ENCODE peak calls at places on chromosomes 16 and 17, in six cellular contexts. One of them, this sample, is unnamed. For H3K36me3, the result is how much of the 10 kb centered on the place peaks cover.

GRCh38 chr17:13601776-13602551 is at the start of gene HS3ST3A1:
- DNase-seq in colonic mucosa: peak
- DNase-seq in BE2C: peak
- DNase-seq in cardiac muscle cell: peak
- DNase-seq in mammary epithelial cell: peak
- DNase-seq in GM23338: peak
- DNase-seq in this sample: no peak

GRCh38 chr17:67467500-67468481 is 90.7 kb downstream of the PITPNC1 start:
- DNase-seq in colonic mucosa: no peak
- DNase-seq in GM23338: no peak
- DNase-seq in mammary epithelial cell: no peak
- DNase-seq in BE2C: peak
- DNase-seq in cardiac muscle cell: no peak
- DNase-seq in this sample: no peak

GRCh38 chr17:42672038-42672437 is 4.8 kb downstream of the PLEKHH3 start:
- DNase-seq in BE2C: no peak
- DNase-seq in colonic mucosa: no peak
- DNase-seq in mammary epithelial cell: peak
- DNase-seq in GM23338: peak
- DNase-seq in cardiac muscle cell: no peak
- DNase-seq in this sample: no peak

GRCh38 chr17:39225974-39226683 is 384 bp upstream of the STAC2 start:
- DNase-seq in GM23338: peak
- DNase-seq in BE2C: peak
- DNase-seq in colonic mucosa: peak
- DNase-seq in cardiac muscle cell: peak
- DNase-seq in mammary epithelial cell: no peak
- DNase-seq in this sample: no peak

GRCh38 chr17:4509402-4509801 is 10.7 kb downstream of the SPNS2 start:
- DNase-seq in GM23338: no peak
- DNase-seq in colonic mucosa: no peak
- DNase-seq in BE2C: no peak
- DNase-seq in cardiac muscle cell: no peak
- DNase-seq in mammary epithelial cell: no peak
- DNase-seq in this sample: no peak

GRCh38 chr16:30565984-30566383 is 5.5 kb downstream of the ZNF688 start:
- DNase-seq in BE2C: no peak
- DNase-seq in colonic mucosa: no peak
- DNase-seq in cardiac muscle cell: no peak
- DNase-seq in mammary epithelial cell: no peak
- DNase-seq in GM23338: no peak
- DNase-seq in this sample: no peak

GRCh38 chr17:44197107-44197506 is 2.6 kb downstream of the ATXN7L3 start:
- DNase-seq in cardiac muscle cell: no peak
- DNase-seq in BE2C: no peak
- DNase-seq in mammary epithelial cell: no peak
- DNase-seq in GM23338: no peak
- DNase-seq in colonic mucosa: no peak
- DNase-seq in this sample: no peak

GRCh38 chr17:1793447-1793806 is 31.6 kb downstream of the SERPINF1 start:
- DNase-seq in colonic mucosa: no peak
- DNase-seq in cardiac muscle cell: no peak
- DNase-seq in mammary epithelial cell: peak
- DNase-seq in BE2C: peak
- DNase-seq in GM23338: no peak
- DNase-seq in this sample: no peak

GRCh38 chr16:22638393-22639206 is 127.9 kb downstream of the NPIPB5 start:
- DNase-seq in mammary epithelial cell: peak
- DNase-seq in GM23338: no peak
- DNase-seq in colonic mucosa: no peak
- DNase-seq in BE2C: no peak
- DNase-seq in cardiac muscle cell: no peak
- DNase-seq in this sample: no peak

GRCh38 chr17:285751-286422 is 66.7 kb downstream of the RPH3AL start:
- DNase-seq in cardiac muscle cell: no peak
- DNase-seq in mammary epithelial cell: no peak
- DNase-seq in BE2C: no peak
- DNase-seq in GM23338: peak
- DNase-seq in colonic mucosa: no peak
- DNase-seq in this sample: no peak

GRCh38 chr17:36675250-36675649 is 73.9 kb downstream of the MRM1 start:
- DNase-seq in GM23338: no peak
- DNase-seq in cardiac muscle cell: no peak
- DNase-seq in colonic mucosa: no peak
- DNase-seq in mammary epithelial cell: no peak
- DNase-seq in BE2C: no peak
- DNase-seq in this sample: no peak

GRCh38 chr17:49219987-49220386 is 9.5 kb downstream of the ABI3 start:
- DNase-seq in colonic mucosa: no peak
- DNase-seq in cardiac muscle cell: no peak
- DNase-seq in mammary epithelial cell: no peak
- DNase-seq in BE2C: no peak
- DNase-seq in GM23338: no peak
- DNase-seq in this sample: no peak

GRCh38 chr17:40432864-40433528 is 10.3 kb upstream of the IGFBP4 start:
- DNase-seq in colonic mucosa: no peak
- DNase-seq in GM23338: no peak
- DNase-seq in mammary epithelial cell: no peak
- DNase-seq in cardiac muscle cell: no peak
- DNase-seq in BE2C: peak
- DNase-seq in this sample: no peak

GRCh38 chr17:66383353-66383752 is 80.9 kb downstream of the PRKCA start:
- DNase-seq in GM23338: no peak
- DNase-seq in colonic mucosa: no peak
- DNase-seq in BE2C: no peak
- DNase-seq in cardiac muscle cell: no peak
- DNase-seq in mammary epithelial cell: no peak
- DNase-seq in this sample: no peak

GRCh38 chr17:41415411-41415810 is 9.0 kb downstream of the KRT37 start:
- DNase-seq in GM23338: no peak
- DNase-seq in colonic mucosa: no peak
- DNase-seq in mammary epithelial cell: no peak
- DNase-seq in BE2C: no peak
- DNase-seq in cardiac muscle cell: no peak
- DNase-seq in this sample: no peak

GRCh38 chr16:2840914-2841313 is 10.8 kb downstream of the ZG16B start:
- DNase-seq in BE2C: no peak
- DNase-seq in cardiac muscle cell: no peak
- DNase-seq in colonic mucosa: no peak
- DNase-seq in GM23338: no peak
- DNase-seq in mammary epithelial cell: no peak
- DNase-seq in this sample: no peak

GRCh38 chr17:42107597-42108576 is 4.6 kb downstream of the DHX58 start:
- DNase-seq in colonic mucosa: peak
- DNase-seq in mammary epithelial cell: peak
- DNase-seq in GM23338: peak
- DNase-seq in BE2C: peak
- DNase-seq in cardiac muscle cell: peak
- DNase-seq in this sample: peak

GRCh38 chr17:34177642-34178041 is 77.4 kb upstream of the CCL2 start:
- DNase-seq in mammary epithelial cell: no peak
- DNase-seq in BE2C: no peak
- DNase-seq in colonic mucosa: no peak
- DNase-seq in GM23338: no peak
- DNase-seq in cardiac muscle cell: no peak
- DNase-seq in this sample: no peak

GRCh38 chr16:54985668-54986067 is 55.0 kb downstream of the IRX5 start:
- DNase-seq in cardiac muscle cell: no peak
- DNase-seq in GM23338: no peak
- DNase-seq in mammary epithelial cell: no peak
- DNase-seq in BE2C: no peak
- DNase-seq in colonic mucosa: no peak
- DNase-seq in this sample: no peak

GRCh38 chr17:17358060-17358751 is 55.0 kb downstream of the NT5M start:
- DNase-seq in mammary epithelial cell: no peak
- DNase-seq in GM23338: no peak
- DNase-seq in colonic mucosa: no peak
- DNase-seq in cardiac muscle cell: no peak
- DNase-seq in BE2C: no peak
- DNase-seq in this sample: no peak

DNA sequence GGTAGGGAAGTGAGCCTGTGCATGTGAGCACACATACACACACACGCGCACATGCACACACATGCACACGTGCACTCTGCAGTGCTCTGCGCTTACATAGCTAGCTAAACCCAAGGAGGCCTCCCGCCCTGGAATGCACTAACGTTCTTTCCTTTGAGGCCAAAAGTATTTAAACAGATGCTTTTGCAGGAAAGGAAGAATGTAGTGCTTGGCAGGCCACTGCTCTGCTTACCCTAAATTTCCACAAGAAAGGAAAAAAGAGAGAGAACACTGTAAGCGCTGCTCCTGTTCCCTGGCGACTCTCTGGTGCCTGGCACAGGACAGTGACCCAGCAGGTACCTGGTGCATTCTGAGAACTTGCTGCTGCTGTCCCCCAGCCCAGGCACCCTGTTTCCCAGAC is 31.3 kb upstream of the MRPS23 start:
- DNase-seq in mammary epithelial cell: no peak
- DNase-seq in colonic mucosa: no peak
- DNase-seq in GM23338: peak
- DNase-seq in BE2C: no peak
- DNase-seq in cardiac muscle cell: no peak
- DNase-seq in this sample: no peak
- H3K4me3 ChIP-seq in mammary epithelial cell: no peak
- H3K4me3 ChIP-seq in colonic mucosa: no peak
- H3K4me3 ChIP-seq in GM23338: no peak
- H3K4me3 ChIP-seq in BE2C: no peak
- H3K4me3 ChIP-seq in cardiac muscle cell: no peak
- H3K4me3 ChIP-seq in this sample: no peak

GRCh38 chr17:59694344-59694743 is 12.9 kb downstream of the PTRH2 start:
- DNase-seq in mammary epithelial cell: no peak
- DNase-seq in colonic mucosa: no peak
- DNase-seq in BE2C: no peak
- DNase-seq in cardiac muscle cell: no peak
- DNase-seq in GM23338: no peak
- DNase-seq in this sample: no peak
- H3K36me3 ChIP-seq in mammary epithelial cell: half or more
- H3K36me3 ChIP-seq in colonic mucosa: under half
- H3K36me3 ChIP-seq in BE2C: half or more
- H3K36me3 ChIP-seq in cardiac muscle cell: half or more
- H3K36me3 ChIP-seq in GM23338: under half
- H3K36me3 ChIP-seq in this sample: under half

GRCh38 chr17:76585048-76585648 is 512 bp downstream of the ST6GALNAC2 start:
- DNase-seq in GM23338: peak
- DNase-seq in BE2C: no peak
- DNase-seq in cardiac muscle cell: peak
- DNase-seq in mammary epithelial cell: peak
- DNase-seq in colonic mucosa: peak
- DNase-seq in this sample: no peak

GRCh38 chr17:76586741-76587487 is 1.3 kb upstream of the ST6GALNAC2 start:
- DNase-seq in mammary epithelial cell: peak
- DNase-seq in cardiac muscle cell: peak
- DNase-seq in colonic mucosa: no peak
- DNase-seq in BE2C: peak
- DNase-seq in GM23338: peak
- DNase-seq in this sample: no peak

GRCh38 chr17:76584427-76585047 is 1.1 kb downstream of the ST6GALNAC2 start:
- DNase-seq in mammary epithelial cell: peak
- DNase-seq in cardiac muscle cell: no peak
- DNase-seq in BE2C: no peak
- DNase-seq in colonic mucosa: no peak
- DNase-seq in GM23338: peak
- DNase-seq in this sample: no peak

GRCh38 chr17:76588182-76588581 is 2.5 kb upstream of the ST6GALNAC2 start:
- DNase-seq in GM23338: no peak
- DNase-seq in cardiac muscle cell: no peak
- DNase-seq in BE2C: no peak
- DNase-seq in mammary epithelial cell: no peak
- DNase-seq in colonic mucosa: no peak
- DNase-seq in this sample: no peak

GRCh38 chr17:76585649-76586593 is at the start of gene ST6GALNAC2:
- DNase-seq in colonic mucosa: peak
- DNase-seq in BE2C: peak
- DNase-seq in cardiac muscle cell: peak
- DNase-seq in GM23338: peak
- DNase-seq in mammary epithelial cell: peak
- DNase-seq in this sample: no peak
- TF ChIP-seq CTCF in colonic mucosa: no peak
- TF ChIP-seq CTCF in BE2C: peak
- TF ChIP-seq CTCF in cardiac muscle cell: peak
- TF ChIP-seq CTCF in GM23338: peak
- TF ChIP-seq CTCF in mammary epithelial cell: peak
- TF ChIP-seq CTCF in this sample: peak

GRCh38 chr17:57406981-57407286 is 150.6 kb downstream of the MSI2 start:
- DNase-seq in cardiac muscle cell: no peak
- DNase-seq in BE2C: no peak
- DNase-seq in colonic mucosa: no peak
- DNase-seq in GM23338: no peak
- DNase-seq in mammary epithelial cell: no peak
- DNase-seq in this sample: no peak

GRCh38 chr17:57406131-57406980 is 150.0 kb downstream of the MSI2 start:
- DNase-seq in cardiac muscle cell: peak
- DNase-seq in colonic mucosa: peak
- DNase-seq in mammary epithelial cell: no peak
- DNase-seq in GM23338: peak
- DNase-seq in BE2C: no peak
- DNase-seq in this sample: no peak

GRCh38 chr17:57407287-57408063 is 151.2 kb downstream of the MSI2 start:
- DNase-seq in mammary epithelial cell: no peak
- DNase-seq in cardiac muscle cell: no peak
- DNase-seq in BE2C: no peak
- DNase-seq in colonic mucosa: peak
- DNase-seq in GM23338: peak
- DNase-seq in this sample: no peak

GRCh38 chr17:57410169-57410568 is 153.8 kb downstream of the MSI2 start:
- DNase-seq in colonic mucosa: no peak
- DNase-seq in GM23338: no peak
- DNase-seq in BE2C: no peak
- DNase-seq in cardiac muscle cell: no peak
- DNase-seq in mammary epithelial cell: no peak
- DNase-seq in this sample: no peak

DNA sequence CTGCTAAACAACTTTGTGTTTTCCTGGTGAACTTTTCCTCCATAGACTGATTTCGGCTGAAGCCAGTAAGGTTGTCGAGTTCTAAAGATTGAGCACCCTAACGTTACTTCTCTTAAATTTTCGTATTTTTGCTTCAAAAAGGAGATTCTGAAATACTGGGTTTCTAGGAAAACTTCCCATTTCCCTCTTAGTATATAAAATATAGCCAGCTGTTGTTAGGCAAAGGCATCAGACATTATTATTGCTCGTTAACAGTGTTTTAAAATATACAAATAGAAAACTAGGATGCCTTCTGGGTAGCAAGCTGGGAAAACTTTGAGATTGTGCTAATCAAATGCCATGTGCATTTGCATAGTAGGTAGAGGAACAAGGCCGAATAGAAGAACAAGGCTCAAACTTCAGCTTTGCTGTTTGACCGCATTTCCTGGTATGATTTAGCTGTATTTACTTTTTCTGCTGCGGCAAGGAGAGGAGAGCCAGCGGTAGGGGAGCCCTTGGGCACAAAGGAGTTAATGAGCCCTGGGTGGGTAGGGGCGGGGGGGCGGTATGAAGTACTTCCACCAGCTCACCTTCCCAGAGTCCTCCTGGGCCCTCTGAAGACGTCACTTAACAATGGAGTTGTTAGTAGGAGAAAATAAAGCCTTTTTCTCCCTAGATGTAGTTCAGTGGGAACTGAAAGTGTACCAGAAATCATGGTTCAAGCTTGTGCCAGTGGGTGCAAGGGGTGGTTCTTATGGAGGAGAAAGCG is 151.9 kb downstream of the MSI2 start:
- DNase-seq in cardiac muscle cell: peak
- DNase-seq in GM23338: peak
- DNase-seq in colonic mucosa: peak
- DNase-seq in mammary epithelial cell: no peak
- DNase-seq in BE2C: no peak
- DNase-seq in this sample: peak
- H3K4me3 ChIP-seq in cardiac muscle cell: no peak
- H3K4me3 ChIP-seq in GM23338: peak
- H3K4me3 ChIP-seq in colonic mucosa: no peak
- H3K4me3 ChIP-seq in mammary epithelial cell: no peak
- H3K4me3 ChIP-seq in BE2C: no peak
- H3K4me3 ChIP-seq in this sample: no peak